ENCODE peak calls at places on chromosomes 4 and X, in four cellular contexts. One of them, this sample, is unnamed.

GRCh38 chr4:173370130-173370476 is 651 bp upstream of the SAP30 start:
- DNase-seq in CD4-positive, alpha-beta memory T cell: peak; percentile 86
- DNase-seq in esophagus muscularis mucosa: peak; percentile 96
- DNase-seq in T-helper 9 cell: peak; percentile 41
- DNase-seq in this sample: no peak

GRCh38 chr4:78019494-78019893 is 37.6 kb upstream of the FRAS1 start:
- DNase-seq in T-helper 9 cell: no peak
- DNase-seq in esophagus muscularis mucosa: no peak
- DNase-seq in CD4-positive, alpha-beta memory T cell: no peak
- DNase-seq in this sample: no peak

GRCh38 chrX:2635366-2635765 is 55.7 kb upstream of the CD99 start:
- DNase-seq in esophagus muscularis mucosa: no peak
- DNase-seq in T-helper 9 cell: no peak
- DNase-seq in CD4-positive, alpha-beta memory T cell: no peak
- DNase-seq in this sample: no peak

GRCh38 chrX:102627640-102628039 is 23.6 kb upstream of the GPRASP1 start:
- DNase-seq in esophagus muscularis mucosa: no peak
- DNase-seq in T-helper 9 cell: no peak
- DNase-seq in CD4-positive, alpha-beta memory T cell: no peak
- DNase-seq in this sample: no peak

GRCh38 chr4:138311771-138312535 is 69.8 kb upstream of the SLC7A11 start:
- DNase-seq in CD4-positive, alpha-beta memory T cell: no peak
- DNase-seq in T-helper 9 cell: no peak
- DNase-seq in esophagus muscularis mucosa: no peak
- DNase-seq in this sample: no peak

GRCh38 chr4:186687263-186687662 is 36.4 kb downstream of the FAT1 start:
- DNase-seq in T-helper 9 cell: no peak
- DNase-seq in CD4-positive, alpha-beta memory T cell: no peak
- DNase-seq in esophagus muscularis mucosa: no peak
- DNase-seq in this sample: no peak

GRCh38 chrX:24169211-24169610 is 19.7 kb downstream of the ZFX start:
- DNase-seq in esophagus muscularis mucosa: no peak
- DNase-seq in CD4-positive, alpha-beta memory T cell: no peak
- DNase-seq in T-helper 9 cell: no peak
- DNase-seq in this sample: no peak

GRCh38 chr4:151198748-151199147 is 78.2 kb upstream of the PRSS48 start:
- DNase-seq in T-helper 9 cell: no peak
- DNase-seq in esophagus muscularis mucosa: peak; percentile 17
- DNase-seq in CD4-positive, alpha-beta memory T cell: no peak
- DNase-seq in this sample: no peak

GRCh38 chr4:43089730-43090129 is 197.2 kb downstream of the GRXCR1 start:
- DNase-seq in esophagus muscularis mucosa: no peak
- DNase-seq in T-helper 9 cell: no peak
- DNase-seq in CD4-positive, alpha-beta memory T cell: no peak
- DNase-seq in this sample: no peak

GRCh38 chrX:13747836-13748235 is 13.3 kb downstream of the OFD1 start:
- DNase-seq in CD4-positive, alpha-beta memory T cell: peak; percentile 46
- DNase-seq in T-helper 9 cell: no peak
- DNase-seq in esophagus muscularis mucosa: no peak
- DNase-seq in this sample: no peak

GRCh38 chrX:129953881-129954280 is 28.6 kb upstream of the BCORL1 start:
- DNase-seq in CD4-positive, alpha-beta memory T cell: no peak
- DNase-seq in esophagus muscularis mucosa: no peak
- DNase-seq in T-helper 9 cell: no peak
- DNase-seq in this sample: no peak

GRCh38 chr4:138976526-138976925 is 39.1 kb upstream of the NOCT start:
- DNase-seq in CD4-positive, alpha-beta memory T cell: no peak
- DNase-seq in esophagus muscularis mucosa: no peak
- DNase-seq in T-helper 9 cell: no peak
- DNase-seq in this sample: no peak

GRCh38 chrX:49157194-49157593 is 5.4 kb upstream of the MAGIX start:
- DNase-seq in T-helper 9 cell: no peak
- DNase-seq in CD4-positive, alpha-beta memory T cell: no peak
- DNase-seq in esophagus muscularis mucosa: no peak
- DNase-seq in this sample: no peak

GRCh38 chrX:123920065-123920785 is 41.3 kb upstream of the STAG2 start:
- DNase-seq in CD4-positive, alpha-beta memory T cell: no peak
- DNase-seq in esophagus muscularis mucosa: no peak
- DNase-seq in T-helper 9 cell: no peak
- DNase-seq in this sample: no peak

GRCh38 chr4:128653514-128654420 is 155.7 kb upstream of the JADE1 start:
- DNase-seq in T-helper 9 cell: no peak
- DNase-seq in CD4-positive, alpha-beta memory T cell: no peak
- DNase-seq in esophagus muscularis mucosa: no peak
- DNase-seq in this sample: no peak

GRCh38 chrX:12021708-12022107 is 116.6 kb upstream of the FRMPD4 start:
- DNase-seq in CD4-positive, alpha-beta memory T cell: no peak
- DNase-seq in esophagus muscularis mucosa: no peak
- DNase-seq in T-helper 9 cell: no peak
- DNase-seq in this sample: no peak

GRCh38 chrX:13721371-13721770 is 13.0 kb downstream of the TRAPPC2 start:
- DNase-seq in esophagus muscularis mucosa: no peak
- DNase-seq in CD4-positive, alpha-beta memory T cell: no peak
- DNase-seq in T-helper 9 cell: no peak
- DNase-seq in this sample: no peak

GRCh38 chr4:168782439-168782838 is 227.6 kb downstream of the CBR4 start:
- DNase-seq in T-helper 9 cell: no peak
- DNase-seq in CD4-positive, alpha-beta memory T cell: no peak
- DNase-seq in esophagus muscularis mucosa: no peak
- DNase-seq in this sample: no peak

GRCh38 chrX:154529206-154529612 is 13.2 kb upstream of the FAM3A start:
- DNase-seq in T-helper 9 cell: no peak
- DNase-seq in CD4-positive, alpha-beta memory T cell: no peak
- DNase-seq in esophagus muscularis mucosa: no peak
- DNase-seq in this sample: no peak